ENCODE peak calls at places on chromosomes 11 and 22, in five cellular contexts. One of them, this sample, is unnamed.

GRCh38 chr11:29173660-29174062 is 843.2 kb downstream of the KCNA4 start:
- DNase-seq in neural progenitor cell: no peak
- DNase-seq in amniotic stem cell: peak
- DNase-seq in GM04504: no peak
- DNase-seq in frontal cortex: no peak
- DNase-seq in this sample: no peak

GRCh38 chr11:12838463-12839120 is 164.4 kb downstream of the TEAD1 start:
- DNase-seq in neural progenitor cell: no peak
- DNase-seq in GM04504: peak
- DNase-seq in frontal cortex: no peak
- DNase-seq in amniotic stem cell: no peak
- DNase-seq in this sample: no peak

GRCh38 chr11:110613526-110613925 is 98.7 kb downstream of the ARHGAP20 start:
- DNase-seq in neural progenitor cell: no peak
- DNase-seq in amniotic stem cell: no peak
- DNase-seq in frontal cortex: no peak
- DNase-seq in GM04504: peak
- DNase-seq in this sample: no peak

GRCh38 chr11:131595812-131596211 is 225.4 kb downstream of the NTM start:
- DNase-seq in GM04504: no peak
- DNase-seq in frontal cortex: no peak
- DNase-seq in neural progenitor cell: no peak
- DNase-seq in amniotic stem cell: no peak
- DNase-seq in this sample: no peak

GRCh38 chr11:74001822-74002286 is 7.0 kb downstream of the UCP3 start:
- DNase-seq in GM04504: no peak
- DNase-seq in frontal cortex: no peak
- DNase-seq in amniotic stem cell: no peak
- DNase-seq in neural progenitor cell: no peak
- DNase-seq in this sample: no peak

GRCh38 chr11:35166369-35167360 is 27.7 kb downstream of the CD44 start:
- DNase-seq in frontal cortex: no peak
- DNase-seq in GM04504: peak
- DNase-seq in amniotic stem cell: peak
- DNase-seq in neural progenitor cell: no peak
- DNase-seq in this sample: peak

GRCh38 chr22:30186048-30186447 is 60.5 kb downstream of the LIF start:
- DNase-seq in amniotic stem cell: no peak
- DNase-seq in frontal cortex: no peak
- DNase-seq in GM04504: no peak
- DNase-seq in neural progenitor cell: no peak
- DNase-seq in this sample: no peak

GRCh38 chr11:2211113-2211971 is 39.7 kb upstream of the TH start:
- DNase-seq in neural progenitor cell: peak
- DNase-seq in GM04504: no peak
- DNase-seq in frontal cortex: no peak
- DNase-seq in amniotic stem cell: no peak
- DNase-seq in this sample: no peak

GRCh38 chr11:57637626-57638004 is 12.1 kb downstream of the YPEL4 start:
- DNase-seq in neural progenitor cell: peak
- DNase-seq in frontal cortex: no peak
- DNase-seq in GM04504: no peak
- DNase-seq in amniotic stem cell: no peak
- DNase-seq in this sample: no peak

GRCh38 chr11:122750047-122750446 is 88.3 kb upstream of the CRTAM start:
- DNase-seq in amniotic stem cell: no peak
- DNase-seq in GM04504: no peak
- DNase-seq in frontal cortex: no peak
- DNase-seq in neural progenitor cell: no peak
- DNase-seq in this sample: no peak

GRCh38 chr11:82858556-82859091 is 41.6 kb downstream of the PRCP start:
- DNase-seq in frontal cortex: no peak
- DNase-seq in neural progenitor cell: no peak
- DNase-seq in GM04504: peak
- DNase-seq in amniotic stem cell: no peak
- DNase-seq in this sample: no peak

GRCh38 chr22:46593211-46593676 is 26.9 kb upstream of the GRAMD4 start:
- DNase-seq in neural progenitor cell: peak
- DNase-seq in GM04504: no peak
- DNase-seq in amniotic stem cell: no peak
- DNase-seq in frontal cortex: no peak
- DNase-seq in this sample: no peak

GRCh38 chr11:111635706-111636045 is 33.4 kb downstream of the SIK2 start:
- DNase-seq in neural progenitor cell: no peak
- DNase-seq in frontal cortex: peak
- DNase-seq in amniotic stem cell: no peak
- DNase-seq in GM04504: no peak
- DNase-seq in this sample: peak

GRCh38 chr22:20305894-20306645 is 13.8 kb downstream of the DGCR6L start:
- DNase-seq in neural progenitor cell: no peak
- DNase-seq in amniotic stem cell: no peak
- DNase-seq in GM04504: no peak
- DNase-seq in frontal cortex: no peak
- DNase-seq in this sample: no peak

GRCh38 chr11:74532496-74533246 is 39.1 kb upstream of the LIPT2 start:
- DNase-seq in amniotic stem cell: no peak
- DNase-seq in GM04504: no peak
- DNase-seq in frontal cortex: no peak
- DNase-seq in neural progenitor cell: no peak
- DNase-seq in this sample: no peak

GRCh38 chr11:69310934-69311766 is 17.2 kb downstream of the MYEOV start:
- DNase-seq in GM04504: no peak
- DNase-seq in frontal cortex: no peak
- DNase-seq in amniotic stem cell: no peak
- DNase-seq in neural progenitor cell: no peak
- DNase-seq in this sample: no peak

GRCh38 chr22:48060266-48060665 is 1297.8 kb downstream of the TBC1D22A start:
- DNase-seq in amniotic stem cell: no peak
- DNase-seq in frontal cortex: no peak
- DNase-seq in neural progenitor cell: no peak
- DNase-seq in GM04504: no peak
- DNase-seq in this sample: no peak

GRCh38 chr22:49566693-49567092 is 261.0 kb downstream of the BRD1 start:
- DNase-seq in neural progenitor cell: no peak
- DNase-seq in GM04504: no peak
- DNase-seq in amniotic stem cell: no peak
- DNase-seq in frontal cortex: no peak
- DNase-seq in this sample: no peak

GRCh38 chr22:39598017-39598965 is 27.7 kb downstream of the CACNA1I start:
- DNase-seq in frontal cortex: no peak
- DNase-seq in GM04504: no peak
- DNase-seq in amniotic stem cell: no peak
- DNase-seq in neural progenitor cell: peak
- DNase-seq in this sample: no peak

GRCh38 chr11:57568330-57568766 is 876 bp upstream of the UBE2L6 start:
- DNase-seq in neural progenitor cell: no peak
- DNase-seq in GM04504: peak
- DNase-seq in frontal cortex: peak
- DNase-seq in amniotic stem cell: peak
- DNase-seq in this sample: no peak

GRCh38 chr11:58685973-58686720 is 45.6 kb downstream of the GLYAT start:
- DNase-seq in frontal cortex: no peak
- DNase-seq in neural progenitor cell: no peak
- DNase-seq in GM04504: no peak
- DNase-seq in amniotic stem cell: no peak
- DNase-seq in this sample: no peak

GRCh38 chr11:12434255-12434654 is 56.9 kb downstream of the PARVA start:
- DNase-seq in GM04504: no peak
- DNase-seq in frontal cortex: no peak
- DNase-seq in amniotic stem cell: no peak
- DNase-seq in neural progenitor cell: no peak
- DNase-seq in this sample: no peak

GRCh38 chr11:43919852-43920597 is 22.4 kb upstream of the C11orf96 start:
- DNase-seq in amniotic stem cell: no peak
- DNase-seq in GM04504: no peak
- DNase-seq in neural progenitor cell: no peak
- DNase-seq in frontal cortex: no peak
- DNase-seq in this sample: no peak

GRCh38 chr22:35894937-35895708 is 133.5 kb downstream of the RBFOX2 start:
- DNase-seq in amniotic stem cell: peak
- DNase-seq in GM04504: peak
- DNase-seq in neural progenitor cell: peak
- DNase-seq in frontal cortex: no peak
- DNase-seq in this sample: no peak

GRCh38 chr22:49361164-49361563 is 466.5 kb downstream of the BRD1 start:
- DNase-seq in amniotic stem cell: no peak
- DNase-seq in neural progenitor cell: no peak
- DNase-seq in GM04504: no peak
- DNase-seq in frontal cortex: no peak
- DNase-seq in this sample: no peak

GRCh38 chr22:38271927-38272372 is 860 bp downstream of the TMEM184B start:
- DNase-seq in GM04504: no peak
- DNase-seq in amniotic stem cell: no peak
- DNase-seq in neural progenitor cell: peak
- DNase-seq in frontal cortex: no peak
- DNase-seq in this sample: no peak

GRCh38 chr22:39236321-39237275 is 8.2 kb downstream of the PDGFB start:
- DNase-seq in neural progenitor cell: no peak
- DNase-seq in GM04504: no peak
- DNase-seq in frontal cortex: no peak
- DNase-seq in amniotic stem cell: no peak
- DNase-seq in this sample: no peak

This sample was measured in hypothalamus.